ENCODE peak calls at places on chromosomes 11 and 22, in four cellular contexts. P, V, N and C are unnamed samples.

GRCh38 chr11:126948563-126948962 is 52.0 kb downstream of the KIRREL3 start:
- DNase-seq in P (no peak), V (no peak), N (no peak), C (no peak)

GRCh38 chr11:114553642-114554041 is 6.0 kb downstream of the NXPE1 start:
- DNase-seq in P (no peak), V (no peak), N (no peak), C (no peak)

GRCh38 chr11:86559311-86559945 is 113.0 kb downstream of the ME3 start:
- DNase-seq in P (no peak), V (no peak), N (no peak), C (no peak)

GRCh38 chr11:120027546-120028180 is 110.2 kb downstream of the TRIM29 start:
- DNase-seq in P (no peak), V (no peak), N (no peak), C (no peak)

GRCh38 chr11:134236834-134237556 is 12.5 kb downstream of the VPS26B start:
- DNase-seq in P (no peak), V (no peak), N (no peak), C (no peak)

GRCh38 chr11:92399702-92400101 is 175.1 kb downstream of the FAT3 start:
- DNase-seq in P (no peak), V (no peak), N (no peak), C (no peak)

GRCh38 chr11:93515438-93515837 is 27.8 kb downstream of the SMCO4 start:
- DNase-seq in P (no peak), V (no peak), N (no peak), C (no peak)

GRCh38 chr11:110373061-110373702 is 56.6 kb upstream of the FDX1 start:
- DNase-seq in P (no peak), V (no peak), N (no peak), C (no peak)

GRCh38 chr11:70233511-70233919 is 30.4 kb downstream of the FADD start:
- DNase-seq in P (no peak), V (no peak), N (peak; percentile 98), C (peak; percentile 52)

GRCh38 chr11:69003301-69003865 is 9.7 kb downstream of the MRGPRF start:
- DNase-seq in P (no peak), V (no peak), N (no peak), C (no peak)

GRCh38 chr11:129695543-129696308 is 119.9 kb upstream of the TMEM45B start:
- DNase-seq in P (peak; percentile 36), V (peak; percentile 88), N (peak; percentile 18), C (peak; percentile 31)

GRCh38 chr11:134498326-134499139 is 86.5 kb upstream of the B3GAT1 start:
- DNase-seq in P (no peak), V (no peak), N (no peak), C (no peak)

GRCh38 chr11:21105196-21105917 is 436.0 kb downstream of the NELL1 start:
- DNase-seq in P (no peak), V (no peak), N (no peak), C (no peak)

GRCh38 chr11:97890466-97890865 is 1130.3 kb upstream of the CNTN5 start:
- DNase-seq in P (no peak), V (no peak), N (no peak), C (no peak)

GRCh38 chr22:35590634-35591295 is 26.4 kb downstream of the MB start:
- DNase-seq in P (no peak), V (no peak), N (no peak), C (no peak)

GRCh38 chr11:42234381-42235035 is 775.1 kb upstream of the LRRC4C start:
- DNase-seq in P (no peak), V (no peak), N (no peak), C (no peak)

GRCh38 chr22:29744902-29745301 is 21.9 kb downstream of the ZMAT5 start:
- DNase-seq in P (no peak), V (no peak), N (no peak), C (peak; percentile 60)

GRCh38 chr22:32864041-32864440 is 62.5 kb downstream of the TIMP3 start:
- DNase-seq in P (no peak), V (no peak), N (no peak), C (no peak)

GRCh38 chr22:47193606-47194316 is 431.3 kb downstream of the TBC1D22A start:
- DNase-seq in P (no peak), V (no peak), N (no peak), C (no peak)